ENCODE peak calls at places on chromosomes 6 and 20, in eight cellular contexts. One of them, this sample, is unnamed.

GRCh38 chr6:13629459-13630116 is 14.5 kb downstream of the NOL7 start:
- DNase-seq in heart right ventricle: no peak
- DNase-seq in midbrain: no peak
- DNase-seq in retina: no peak
- DNase-seq in cerebellar cortex: no peak
- DNase-seq in NCI-H774: no peak
- DNase-seq in SK-MEL-5: peak
- DNase-seq in stimulated activated CD4-positive, alpha-beta T cell treated with anti-CD3 and anti-CD28 coated beads, Interleukin-4, amount 100 ng/mL, for 24 hours: no peak
- DNase-seq in this sample: no peak

GRCh38 chr20:25233016-25233772 is 14.7 kb upstream of the PYGB start:
- DNase-seq in heart right ventricle: peak
- DNase-seq in midbrain: no peak
- DNase-seq in retina: no peak
- DNase-seq in cerebellar cortex: peak
- DNase-seq in NCI-H774: peak
- DNase-seq in SK-MEL-5: no peak
- DNase-seq in stimulated activated CD4-positive, alpha-beta T cell treated with anti-CD3 and anti-CD28 coated beads, Interleukin-4, amount 100 ng/mL, for 24 hours: no peak
- DNase-seq in this sample: no peak

GRCh38 chr20:8953300-8953699 is 115.6 kb upstream of the PLCB4 start:
- DNase-seq in heart right ventricle: no peak
- DNase-seq in midbrain: no peak
- DNase-seq in retina: no peak
- DNase-seq in cerebellar cortex: no peak
- DNase-seq in NCI-H774: no peak
- DNase-seq in SK-MEL-5: no peak
- DNase-seq in stimulated activated CD4-positive, alpha-beta T cell treated with anti-CD3 and anti-CD28 coated beads, Interleukin-4, amount 100 ng/mL, for 24 hours: no peak
- DNase-seq in this sample: no peak

GRCh38 chr6:51273228-51273961 is 454.7 kb downstream of the TFAP2B start:
- DNase-seq in heart right ventricle: no peak
- DNase-seq in midbrain: peak
- DNase-seq in retina: peak
- DNase-seq in cerebellar cortex: no peak
- DNase-seq in NCI-H774: no peak
- DNase-seq in SK-MEL-5: no peak
- DNase-seq in stimulated activated CD4-positive, alpha-beta T cell treated with anti-CD3 and anti-CD28 coated beads, Interleukin-4, amount 100 ng/mL, for 24 hours: no peak
- DNase-seq in this sample: no peak

GRCh38 chr6:27528714-27529113 is 55.8 kb upstream of the ZNF184 start:
- DNase-seq in heart right ventricle: no peak
- DNase-seq in midbrain: no peak
- DNase-seq in retina: no peak
- DNase-seq in cerebellar cortex: no peak
- DNase-seq in NCI-H774: no peak
- DNase-seq in SK-MEL-5: no peak
- DNase-seq in stimulated activated CD4-positive, alpha-beta T cell treated with anti-CD3 and anti-CD28 coated beads, Interleukin-4, amount 100 ng/mL, for 24 hours: no peak
- DNase-seq in this sample: no peak

GRCh38 chr6:11317885-11318771 is 85.7 kb upstream of the NEDD9 start:
- DNase-seq in heart right ventricle: peak
- DNase-seq in midbrain: no peak
- DNase-seq in retina: no peak
- DNase-seq in cerebellar cortex: no peak
- DNase-seq in NCI-H774: no peak
- DNase-seq in SK-MEL-5: peak
- DNase-seq in stimulated activated CD4-positive, alpha-beta T cell treated with anti-CD3 and anti-CD28 coated beads, Interleukin-4, amount 100 ng/mL, for 24 hours: peak
- DNase-seq in this sample: peak

GRCh38 chr6:7974932-7975763 is 64.6 kb upstream of the TXNDC5 start:
- DNase-seq in heart right ventricle: peak
- DNase-seq in midbrain: peak
- DNase-seq in retina: no peak
- DNase-seq in cerebellar cortex: peak
- DNase-seq in NCI-H774: no peak
- DNase-seq in SK-MEL-5: peak
- DNase-seq in stimulated activated CD4-positive, alpha-beta T cell treated with anti-CD3 and anti-CD28 coated beads, Interleukin-4, amount 100 ng/mL, for 24 hours: no peak
- DNase-seq in this sample: no peak

GRCh38 chr6:138844203-138844602 is 48.3 kb downstream of the ECT2L start:
- DNase-seq in heart right ventricle: peak
- DNase-seq in midbrain: no peak
- DNase-seq in retina: no peak
- DNase-seq in cerebellar cortex: peak
- DNase-seq in NCI-H774: no peak
- DNase-seq in SK-MEL-5: no peak
- DNase-seq in stimulated activated CD4-positive, alpha-beta T cell treated with anti-CD3 and anti-CD28 coated beads, Interleukin-4, amount 100 ng/mL, for 24 hours: no peak
- DNase-seq in this sample: no peak

GRCh38 chr6:122580731-122581130 is 29.5 kb upstream of the PKIB start:
- DNase-seq in heart right ventricle: no peak
- DNase-seq in midbrain: no peak
- DNase-seq in retina: no peak
- DNase-seq in cerebellar cortex: peak
- DNase-seq in NCI-H774: peak
- DNase-seq in SK-MEL-5: peak
- DNase-seq in stimulated activated CD4-positive, alpha-beta T cell treated with anti-CD3 and anti-CD28 coated beads, Interleukin-4, amount 100 ng/mL, for 24 hours: no peak
- DNase-seq in this sample: no peak

GRCh38 chr6:35015476-35015875 is 125.7 kb downstream of the TCP11 start:
- DNase-seq in heart right ventricle: no peak
- DNase-seq in midbrain: no peak
- DNase-seq in retina: no peak
- DNase-seq in cerebellar cortex: no peak
- DNase-seq in NCI-H774: no peak
- DNase-seq in SK-MEL-5: no peak
- DNase-seq in stimulated activated CD4-positive, alpha-beta T cell treated with anti-CD3 and anti-CD28 coated beads, Interleukin-4, amount 100 ng/mL, for 24 hours: no peak
- DNase-seq in this sample: no peak

GRCh38 chr20:19890358-19891117 is 126.6 kb upstream of the NAA20 start:
- DNase-seq in heart right ventricle: no peak
- DNase-seq in midbrain: no peak
- DNase-seq in retina: no peak
- DNase-seq in cerebellar cortex: no peak
- DNase-seq in NCI-H774: peak
- DNase-seq in SK-MEL-5: no peak
- DNase-seq in stimulated activated CD4-positive, alpha-beta T cell treated with anti-CD3 and anti-CD28 coated beads, Interleukin-4, amount 100 ng/mL, for 24 hours: no peak
- DNase-seq in this sample: no peak

GRCh38 chr6:132190815-132191175 is 210.5 kb downstream of the MOXD1 start:
- DNase-seq in heart right ventricle: no peak
- DNase-seq in midbrain: no peak
- DNase-seq in retina: no peak
- DNase-seq in cerebellar cortex: no peak
- DNase-seq in NCI-H774: no peak
- DNase-seq in SK-MEL-5: peak
- DNase-seq in stimulated activated CD4-positive, alpha-beta T cell treated with anti-CD3 and anti-CD28 coated beads, Interleukin-4, amount 100 ng/mL, for 24 hours: no peak
- DNase-seq in this sample: no peak

GRCh38 chr20:37901667-37902503 is 1.0 kb upstream of the VSTM2L start:
- DNase-seq in heart right ventricle: no peak
- DNase-seq in midbrain: peak
- DNase-seq in retina: peak
- DNase-seq in cerebellar cortex: peak
- DNase-seq in NCI-H774: peak
- DNase-seq in SK-MEL-5: peak
- DNase-seq in stimulated activated CD4-positive, alpha-beta T cell treated with anti-CD3 and anti-CD28 coated beads, Interleukin-4, amount 100 ng/mL, for 24 hours: no peak
- DNase-seq in this sample: no peak

GRCh38 chr6:33170176-33171095 is 21.8 kb downstream of the COL11A2 start:
- DNase-seq in heart right ventricle: no peak
- DNase-seq in midbrain: no peak
- DNase-seq in retina: no peak
- DNase-seq in cerebellar cortex: no peak
- DNase-seq in NCI-H774: no peak
- DNase-seq in SK-MEL-5: no peak
- DNase-seq in stimulated activated CD4-positive, alpha-beta T cell treated with anti-CD3 and anti-CD28 coated beads, Interleukin-4, amount 100 ng/mL, for 24 hours: no peak
- DNase-seq in this sample: no peak

GRCh38 chr6:41549673-41550072 is 3.5 kb downstream of the FOXP4 start:
- DNase-seq in heart right ventricle: no peak
- DNase-seq in midbrain: no peak
- DNase-seq in retina: no peak
- DNase-seq in cerebellar cortex: no peak
- DNase-seq in NCI-H774: no peak
- DNase-seq in SK-MEL-5: no peak
- DNase-seq in stimulated activated CD4-positive, alpha-beta T cell treated with anti-CD3 and anti-CD28 coated beads, Interleukin-4, amount 100 ng/mL, for 24 hours: no peak
- DNase-seq in this sample: no peak

GRCh38 chr20:542777-543368 is 717 bp downstream of the CSNK2A1 start:
- DNase-seq in heart right ventricle: peak
- DNase-seq in midbrain: no peak
- DNase-seq in retina: peak
- DNase-seq in cerebellar cortex: no peak
- DNase-seq in NCI-H774: no peak
- DNase-seq in SK-MEL-5: no peak
- DNase-seq in stimulated activated CD4-positive, alpha-beta T cell treated with anti-CD3 and anti-CD28 coated beads, Interleukin-4, amount 100 ng/mL, for 24 hours: peak
- DNase-seq in this sample: peak

GRCh38 chr6:119395192-119395591 is 45.6 kb upstream of the MAN1A1 start:
- DNase-seq in heart right ventricle: no peak
- DNase-seq in midbrain: no peak
- DNase-seq in retina: no peak
- DNase-seq in cerebellar cortex: no peak
- DNase-seq in NCI-H774: no peak
- DNase-seq in SK-MEL-5: no peak
- DNase-seq in stimulated activated CD4-positive, alpha-beta T cell treated with anti-CD3 and anti-CD28 coated beads, Interleukin-4, amount 100 ng/mL, for 24 hours: no peak
- DNase-seq in this sample: no peak

GRCh38 chr20:62606551-62607201 is 35.6 kb upstream of the SLCO4A1 start:
- DNase-seq in heart right ventricle: peak
- DNase-seq in midbrain: no peak
- DNase-seq in retina: no peak
- DNase-seq in cerebellar cortex: no peak
- DNase-seq in NCI-H774: no peak
- DNase-seq in SK-MEL-5: no peak
- DNase-seq in stimulated activated CD4-positive, alpha-beta T cell treated with anti-CD3 and anti-CD28 coated beads, Interleukin-4, amount 100 ng/mL, for 24 hours: no peak
- DNase-seq in this sample: no peak

GRCh38 chr6:91299544-91300491 is 712.9 kb upstream of the MAP3K7 start:
- DNase-seq in heart right ventricle: no peak
- DNase-seq in midbrain: no peak
- DNase-seq in retina: no peak
- DNase-seq in cerebellar cortex: no peak
- DNase-seq in NCI-H774: peak
- DNase-seq in SK-MEL-5: no peak
- DNase-seq in stimulated activated CD4-positive, alpha-beta T cell treated with anti-CD3 and anti-CD28 coated beads, Interleukin-4, amount 100 ng/mL, for 24 hours: no peak
- DNase-seq in this sample: no peak

GRCh38 chr6:156396068-156396771 is 381.0 kb upstream of the ARID1B start:
- DNase-seq in heart right ventricle: no peak
- DNase-seq in midbrain: no peak
- DNase-seq in retina: no peak
- DNase-seq in cerebellar cortex: no peak
- DNase-seq in NCI-H774: no peak
- DNase-seq in SK-MEL-5: no peak
- DNase-seq in stimulated activated CD4-positive, alpha-beta T cell treated with anti-CD3 and anti-CD28 coated beads, Interleukin-4, amount 100 ng/mL, for 24 hours: peak
- DNase-seq in this sample: no peak

GRCh38 chr6:64000873-64001497 is 365.4 kb downstream of the PHF3 start:
- DNase-seq in heart right ventricle: no peak
- DNase-seq in midbrain: no peak
- DNase-seq in retina: no peak
- DNase-seq in cerebellar cortex: no peak
- DNase-seq in NCI-H774: no peak
- DNase-seq in SK-MEL-5: no peak
- DNase-seq in stimulated activated CD4-positive, alpha-beta T cell treated with anti-CD3 and anti-CD28 coated beads, Interleukin-4, amount 100 ng/mL, for 24 hours: no peak
- DNase-seq in this sample: no peak

GRCh38 chr6:32393660-32394420 is 13.1 kb downstream of the BTNL2 start:
- DNase-seq in heart right ventricle: no peak
- DNase-seq in midbrain: no peak
- DNase-seq in retina: no peak
- DNase-seq in cerebellar cortex: no peak
- DNase-seq in NCI-H774: no peak
- DNase-seq in SK-MEL-5: no peak
- DNase-seq in stimulated activated CD4-positive, alpha-beta T cell treated with anti-CD3 and anti-CD28 coated beads, Interleukin-4, amount 100 ng/mL, for 24 hours: no peak
- DNase-seq in this sample: no peak

GRCh38 chr20:56690531-56691175 is 61.5 kb downstream of the TFAP2C start:
- DNase-seq in heart right ventricle: no peak
- DNase-seq in midbrain: no peak
- DNase-seq in retina: no peak
- DNase-seq in cerebellar cortex: no peak
- DNase-seq in NCI-H774: no peak
- DNase-seq in SK-MEL-5: no peak
- DNase-seq in stimulated activated CD4-positive, alpha-beta T cell treated with anti-CD3 and anti-CD28 coated beads, Interleukin-4, amount 100 ng/mL, for 24 hours: no peak
- DNase-seq in this sample: no peak

GRCh38 chr20:38890497-38890818 is 35.8 kb upstream of the FAM83D start:
- DNase-seq in heart right ventricle: no peak
- DNase-seq in midbrain: no peak
- DNase-seq in retina: no peak
- DNase-seq in cerebellar cortex: no peak
- DNase-seq in NCI-H774: no peak
- DNase-seq in SK-MEL-5: peak
- DNase-seq in stimulated activated CD4-positive, alpha-beta T cell treated with anti-CD3 and anti-CD28 coated beads, Interleukin-4, amount 100 ng/mL, for 24 hours: no peak
- DNase-seq in this sample: no peak

GRCh38 chr6:70551566-70551965 is 15.2 kb upstream of the SDHAF4 start:
- DNase-seq in heart right ventricle: no peak
- DNase-seq in midbrain: no peak
- DNase-seq in retina: no peak
- DNase-seq in cerebellar cortex: no peak
- DNase-seq in NCI-H774: no peak
- DNase-seq in SK-MEL-5: peak
- DNase-seq in stimulated activated CD4-positive, alpha-beta T cell treated with anti-CD3 and anti-CD28 coated beads, Interleukin-4, amount 100 ng/mL, for 24 hours: no peak
- DNase-seq in this sample: no peak

GRCh38 chr6:120993929-120994572 is 340.2 kb downstream of the TBC1D32 start:
- DNase-seq in heart right ventricle: no peak
- DNase-seq in midbrain: no peak
- DNase-seq in retina: no peak
- DNase-seq in cerebellar cortex: no peak
- DNase-seq in NCI-H774: no peak
- DNase-seq in SK-MEL-5: no peak
- DNase-seq in stimulated activated CD4-positive, alpha-beta T cell treated with anti-CD3 and anti-CD28 coated beads, Interleukin-4, amount 100 ng/mL, for 24 hours: no peak
- DNase-seq in this sample: no peak

This sample was measured in T-helper 2 cell treated with Interferon-gamma antibody and Interleukin-4, amounts not matched to agents 5 μg/mL and 100 μg/mL, for 36 hours.